ENCODE peak calls at places on chromosomes 4 and X, in five cellular contexts. N is DMS79, S is fibroblast of pulmonary artery, Z is ecto neural progenitor cell, A is breast epithelium. U is an unnamed sample.

GRCh38 chrX:69543572-69543971 is 39.4 kb downstream of the NALF2 start:
- DNase-seq in Z (no peak), A (no peak), N (no peak), S (no peak), U (no peak)

GRCh38 chr4:43089730-43090129 is 197.2 kb downstream of the GRXCR1 start:
- DNase-seq in S (peak; percentile 2), N (no peak), A (no peak), Z (no peak), U (peak; percentile 14)

GRCh38 chrX:23789386-23790146 is 6.6 kb downstream of the SAT1 start:
- DNase-seq in S (no peak), N (no peak), Z (no peak), A (no peak), U (no peak)

GRCh38 chrX:69493193-69493592 is 10.9 kb upstream of the NALF2 start:
- DNase-seq in S (peak; percentile 21), N (peak; percentile 22), A (no peak), Z (no peak), U (no peak)

GRCh38 chr4:85005865-85006377 is 39.4 kb upstream of the WDFY3 start:
- DNase-seq in S (peak; percentile 91), A (no peak), Z (no peak), N (no peak), U (no peak)

GRCh38 chr4:116878280-116878679 is 207.1 kb downstream of the TRAM1L1 start:
- DNase-seq in A (no peak), S (no peak), N (no peak), Z (no peak), U (no peak)

GRCh38 chr4:110840221-110840654 is 217.4 kb upstream of the PITX2 start:
- DNase-seq in S (peak; percentile 18), N (no peak), Z (no peak), A (no peak), U (no peak)

GRCh38 chr4:184293552-184293951 is 75.9 kb upstream of the ENPP6 start:
- DNase-seq in S (peak; percentile 45), N (peak; percentile 23), A (no peak), Z (no peak), U (no peak)

GRCh38 chr4:181674315-181674714 is 568.9 kb upstream of the TENM3 start:
- DNase-seq in A (no peak), Z (no peak), N (no peak), S (peak; percentile 66), U (no peak)

GRCh38 chr4:91058345-91058744 is 931.2 kb downstream of the CCSER1 start:
- DNase-seq in S (peak; percentile 47), Z (no peak), N (no peak), A (no peak), U (no peak)

GRCh38 chrX:115560211-115560977 is 580 bp upstream of the PLS3 start:
- DNase-seq in N (peak; percentile 23), A (no peak), Z (no peak), S (peak; percentile 69), U (no peak)

GRCh38 chr4:55020131-55020530 is 105.3 kb downstream of the KDR start:
- DNase-seq in N (no peak), S (peak; percentile 45), A (no peak), Z (no peak), U (no peak)

GRCh38 chr4:74415602-74416300 is 29.2 kb upstream of the AREG start:
- DNase-seq in A (no peak), N (no peak), S (no peak), Z (no peak), U (no peak)

GRCh38 chrX:142204522-142205433 is at the start of gene MAGEC2:
- DNase-seq in N (no peak), A (no peak), Z (no peak), S (no peak), U (no peak)

GRCh38 chr4:87502580-87503238 is 26.5 kb downstream of the SPARCL1 start:
- DNase-seq in S (peak; percentile 67), A (no peak), N (no peak), Z (no peak), U (no peak)

U was measured in ascending aorta.